ENCODE peak calls at places on chromosomes 3 and 15, in seven cellular contexts. M is fibroblast of pulmonary artery; L is T47D; A is bronchial epithelial cell; F is stimulated activated CD4-positive, alpha-beta T cell treated with anti-CD3 and anti-CD28 coated beads, Interleukin-1b, Interleukin-23, amount 100 ng/mL, for 24 hours; N is NCI-H510A; G is fibroblast of gingiva. V is an unnamed sample.

GRCh38 chr3:141795311-141795710 is 32.1 kb downstream of the GRK7 start:
- DNase-seq in F (no peak), L (no peak), G (no peak), N (no peak), A (no peak), M (no peak), V (no peak)

GRCh38 chr3:134373278-134373941 is 837 bp downstream of the AMOTL2 start:
- DNase-seq in A (peak; percentile 77), F (no peak), L (peak; percentile 86), G (peak; percentile 86), M (peak; percentile 95), N (peak; percentile 50), V (peak; percentile 92)

GRCh38 chr3:127005864-127006500 is 23.1 kb downstream of the PLXNA1 start:
- DNase-seq in M (peak; percentile 27), L (no peak), F (no peak), A (peak; percentile 87), N (no peak), G (no peak), V (no peak)

GRCh38 chr15:34799149-34799824 is 3.9 kb upstream of the ACTC1 start:
- DNase-seq in F (no peak), N (no peak), A (no peak), G (peak; percentile 9), L (no peak), M (peak; percentile 11), V (peak; percentile 39)

GRCh38 chr15:35505152-35505551 is 40.8 kb downstream of the DPH6 start:
- DNase-seq in L (no peak), G (peak; percentile 12), F (no peak), M (no peak), A (no peak), N (no peak), V (no peak)

GRCh38 chr3:159128628-159129027 is 326.8 kb downstream of the MFSD1 start:
- DNase-seq in F (no peak), L (no peak), M (peak; percentile 72), N (no peak), A (peak; percentile 74), G (peak; percentile 44), V (peak; percentile 72)

GRCh38 chr15:72319360-72319984 is 485 bp downstream of the CELF6 start:
- DNase-seq in L (peak; percentile 89), F (peak; percentile 7), N (no peak), G (peak; percentile 42), A (peak; percentile 13), M (peak; percentile 65), V (peak; percentile 48)

GRCh38 chr15:70061086-70061370 is 36.7 kb downstream of the TLE3 start:
- DNase-seq in G (no peak), A (no peak), L (no peak), N (no peak), M (peak; percentile 35), F (no peak), V (no peak)

GRCh38 chr3:30245805-30246622 is 360.4 kb upstream of the TGFBR2 start:
- DNase-seq in F (no peak), L (no peak), A (no peak), M (no peak), G (no peak), N (no peak), V (no peak)

V was measured in EL.